ENCODE peak calls at places on chromosomes 3 and 15, in six cellular contexts. R, H, I, Q, F and M are unnamed samples.

GRCh38 chr3:107421170-107421792 is 44.0 kb downstream of the CCDC54 start:
- DNase-seq in R (no peak), H (no peak), I (peak), Q (peak), F (peak), M (peak)

GRCh38 chr3:38577089-38578080 is 72.1 kb downstream of the SCN5A start:
- DNase-seq in R (no peak), H (no peak), I (no peak), Q (no peak), F (no peak), M (no peak)

GRCh38 chr3:54696313-54696712 is 231.5 kb downstream of the LRTM1 start:
- DNase-seq in R (no peak), H (no peak), I (no peak), Q (no peak), F (no peak), M (no peak)

GRCh38 chr15:28919201-28919627 is 33.4 kb downstream of the APBA2 start:
- DNase-seq in R (peak), H (no peak), I (no peak), Q (no peak), F (no peak), M (no peak)

GRCh38 chr3:124659175-124659574 is 71.1 kb upstream of the UMPS start:
- DNase-seq in R (no peak), H (no peak), I (no peak), Q (no peak), F (no peak), M (no peak)

GRCh38 chr3:80051602-80051962 is 283.8 kb upstream of the ROBO1 start:
- DNase-seq in R (no peak), H (no peak), I (no peak), Q (no peak), F (no peak), M (no peak)

GRCh38 chr15:100900136-100900894 is 18.8 kb upstream of the LRRK1 start:
- DNase-seq in R (no peak), H (no peak), I (no peak), Q (peak), F (no peak), M (no peak)

GRCh38 chr3:49865198-49865784 is 4.4 kb downstream of the CAMKV start:
- DNase-seq in R (no peak), H (no peak), I (no peak), Q (no peak), F (no peak), M (no peak)

GRCh38 chr15:80699981-80700380 is 4.9 kb downstream of the ABHD17C start:
- DNase-seq in R (no peak), H (no peak), I (no peak), Q (no peak), F (no peak), M (no peak)

GRCh38 chr3:180142041-180142440 is 105.3 kb upstream of the PEX5L start:
- DNase-seq in R (no peak), H (no peak), I (no peak), Q (no peak), F (no peak), M (no peak)

GRCh38 chr15:81334768-81335447 is 11.0 kb upstream of the STARD5 start:
- DNase-seq in R (no peak), H (no peak), I (no peak), Q (no peak), F (no peak), M (no peak)

GRCh38 chr3:192408007-192408655 is 319.2 kb downstream of the FGF12 start:
- DNase-seq in R (no peak), H (no peak), I (peak), Q (peak), F (no peak), M (no peak)